ENCODE peak calls at places on chromosomes 1 and 21, in five cellular contexts. C, E, V, O and T are unnamed samples.

GRCh38 chr1:115133440-115133839 is 44.1 kb upstream of the TSPAN2 start:
- DNase-seq in C (no peak), E (peak; percentile 55), V (no peak), O (no peak), T (no peak)

GRCh38 chr1:58886611-58887010 is 102.8 kb upstream of the JUN start:
- DNase-seq in C (no peak), E (peak; percentile 68), V (no peak), O (no peak), T (no peak)

GRCh38 chr1:174998569-174999215 is 1.1 kb upstream of the CACYBP start:
- DNase-seq in C (peak; percentile 68), E (peak; percentile 55), V (peak; percentile 41), O (peak; percentile 86), T (peak; percentile 36)

GRCh38 chr1:85465099-85465790 is at the start of gene DDAH1:
- DNase-seq in C (peak; percentile 43), E (peak; percentile 75), V (peak; percentile 31), O (peak; percentile 83), T (peak; percentile 72)

GRCh38 chr1:53896673-53897229 is 2.8 kb downstream of the DIO1 start:
- DNase-seq in C (no peak), E (peak; percentile 74), V (no peak), O (no peak), T (no peak)

GRCh38 chr1:244444854-244445253 is 6.9 kb downstream of the ADSS2 start:
- DNase-seq in C (no peak), E (peak; percentile 18), V (no peak), O (no peak), T (no peak)

GRCh38 chr21:24759348-24760118 is 847.7 kb downstream of the MRPL39 start:
- DNase-seq in C (no peak), E (no peak), V (no peak), O (no peak), T (no peak)

GRCh38 chr21:41710823-41711160 is 56.1 kb downstream of the RIPK4 start:
- DNase-seq in C (no peak), E (no peak), V (no peak), O (no peak), T (no peak)

GRCh38 chr1:76023669-76024407 is 50.7 kb upstream of the ST6GALNAC3 start:
- DNase-seq in C (no peak), E (no peak), V (no peak), O (no peak), T (no peak)

GRCh38 chr1:245550702-245551008 is 395.9 kb downstream of the KIF26B start:
- DNase-seq in C (no peak), E (no peak), V (no peak), O (no peak), T (no peak)

GRCh38 chr21:16047857-16048256 is 318.1 kb downstream of the USP25 start:
- DNase-seq in C (no peak), E (peak; percentile 21), V (no peak), O (no peak), T (no peak)